ENCODE peak calls at places on chromosomes 2 and 18, in five cellular contexts. One of them, this sample, is unnamed. For H3K4me1, the result is how much of the 10 kb centered on the place peaks cover.

GRCh38 chr2:162072181-162072702 is 1.8 kb downstream of the DPP4 start:
- DNase-seq in endothelial cell of umbilical vein: peak
- DNase-seq in mammary epithelial cell: peak
- DNase-seq in SK-N-SH: no peak
- DNase-seq in IMR-90: peak
- DNase-seq in this sample: peak

GRCh38 chr2:69221960-69222751 is 164.9 kb downstream of the GFPT1 start:
- DNase-seq in endothelial cell of umbilical vein: no peak
- DNase-seq in mammary epithelial cell: no peak
- DNase-seq in SK-N-SH: no peak
- DNase-seq in IMR-90: peak
- DNase-seq in this sample: peak

GRCh38 chr2:129277611-129278010 is 701.9 kb upstream of the RAB6C start:
- DNase-seq in endothelial cell of umbilical vein: no peak
- DNase-seq in mammary epithelial cell: no peak
- DNase-seq in SK-N-SH: no peak
- DNase-seq in IMR-90: no peak
- DNase-seq in this sample: no peak

GRCh38 chr2:237234268-237234667 is 148.6 kb downstream of the COPS8 start:
- DNase-seq in endothelial cell of umbilical vein: no peak
- DNase-seq in mammary epithelial cell: no peak
- DNase-seq in SK-N-SH: no peak
- DNase-seq in IMR-90: no peak
- DNase-seq in this sample: no peak

GRCh38 chr2:234690569-234691225 is 193.8 kb upstream of the ARL4C start:
- DNase-seq in endothelial cell of umbilical vein: peak
- DNase-seq in mammary epithelial cell: peak
- DNase-seq in SK-N-SH: peak
- DNase-seq in IMR-90: peak
- DNase-seq in this sample: peak

GRCh38 chr2:49000692-49001091 is 153.6 kb downstream of the FSHR start:
- DNase-seq in endothelial cell of umbilical vein: no peak
- DNase-seq in mammary epithelial cell: no peak
- DNase-seq in SK-N-SH: no peak
- DNase-seq in IMR-90: no peak
- DNase-seq in this sample: no peak

GRCh38 chr2:88054300-88055048 is 1.1 kb downstream of the KRCC1 start:
- DNase-seq in endothelial cell of umbilical vein: no peak
- DNase-seq in mammary epithelial cell: no peak
- DNase-seq in SK-N-SH: no peak
- DNase-seq in IMR-90: no peak
- DNase-seq in this sample: peak

GRCh38 chr2:26720322-26721166 is 28.0 kb downstream of the KCNK3 start:
- DNase-seq in endothelial cell of umbilical vein: peak
- DNase-seq in mammary epithelial cell: peak
- DNase-seq in SK-N-SH: peak
- DNase-seq in IMR-90: peak
- DNase-seq in this sample: peak

GRCh38 chr2:157732596-157732995 is 103.9 kb upstream of the ACVR1C start:
- DNase-seq in endothelial cell of umbilical vein: no peak
- DNase-seq in mammary epithelial cell: no peak
- DNase-seq in SK-N-SH: no peak
- DNase-seq in IMR-90: peak
- DNase-seq in this sample: no peak

GRCh38 chr2:2647156-2647555 is 316.1 kb upstream of the MYT1L start:
- DNase-seq in endothelial cell of umbilical vein: no peak
- DNase-seq in mammary epithelial cell: peak
- DNase-seq in SK-N-SH: peak
- DNase-seq in IMR-90: peak
- DNase-seq in this sample: peak

GRCh38 chr2:191245869-191246531 is 796 bp downstream of the MYO1B start:
- DNase-seq in endothelial cell of umbilical vein: peak
- DNase-seq in mammary epithelial cell: peak
- DNase-seq in SK-N-SH: peak
- DNase-seq in IMR-90: peak
- DNase-seq in this sample: peak

GRCh38 chr2:141957827-141958440 is 172.9 kb downstream of the LRP1B start:
- DNase-seq in endothelial cell of umbilical vein: no peak
- DNase-seq in mammary epithelial cell: no peak
- DNase-seq in SK-N-SH: no peak
- DNase-seq in IMR-90: no peak
- DNase-seq in this sample: peak

GRCh38 chr2:171858397-171858958 is 35.6 kb downstream of the SLC25A12 start:
- DNase-seq in endothelial cell of umbilical vein: peak
- DNase-seq in mammary epithelial cell: no peak
- DNase-seq in SK-N-SH: no peak
- DNase-seq in IMR-90: no peak
- DNase-seq in this sample: no peak

GRCh38 chr18:50190236-50190635 is 4.7 kb downstream of the MYO5B start:
- DNase-seq in endothelial cell of umbilical vein: no peak
- DNase-seq in mammary epithelial cell: peak
- DNase-seq in SK-N-SH: no peak
- DNase-seq in IMR-90: no peak
- DNase-seq in this sample: peak

GRCh38 chr2:29281585-29281984 is 166.4 kb downstream of the CLIP4 start:
- DNase-seq in endothelial cell of umbilical vein: no peak
- DNase-seq in mammary epithelial cell: peak
- DNase-seq in SK-N-SH: peak
- DNase-seq in IMR-90: peak
- DNase-seq in this sample: peak

GRCh38 chr2:184734338-184734737 is 136.0 kb downstream of the ZNF804A start:
- DNase-seq in endothelial cell of umbilical vein: no peak
- DNase-seq in mammary epithelial cell: no peak
- DNase-seq in SK-N-SH: no peak
- DNase-seq in IMR-90: no peak
- DNase-seq in this sample: no peak

GRCh38 chr18:34529358-34530335 is 180.5 kb upstream of the DTNA start:
- DNase-seq in endothelial cell of umbilical vein: no peak
- DNase-seq in mammary epithelial cell: no peak
- DNase-seq in SK-N-SH: no peak
- DNase-seq in IMR-90: no peak
- DNase-seq in this sample: no peak

GRCh38 chr2:148201075-148202004 is 180.4 kb downstream of the MBD5 start:
- DNase-seq in endothelial cell of umbilical vein: peak
- DNase-seq in mammary epithelial cell: peak
- DNase-seq in SK-N-SH: peak
- DNase-seq in IMR-90: peak
- DNase-seq in this sample: no peak

GRCh38 chr2:39867268-39867667 is 88.2 kb upstream of the THUMPD2 start:
- DNase-seq in endothelial cell of umbilical vein: no peak
- DNase-seq in mammary epithelial cell: no peak
- DNase-seq in SK-N-SH: no peak
- DNase-seq in IMR-90: no peak
- DNase-seq in this sample: no peak

GRCh38 chr2:10019174-10019971 is 24.0 kb upstream of the KLF11 start:
- DNase-seq in endothelial cell of umbilical vein: no peak
- DNase-seq in mammary epithelial cell: peak
- DNase-seq in SK-N-SH: no peak
- DNase-seq in IMR-90: peak
- DNase-seq in this sample: no peak
- H3K4me2 ChIP-seq in endothelial cell of umbilical vein: no peak
- H3K4me2 ChIP-seq in mammary epithelial cell: peak
- H3K4me2 ChIP-seq in SK-N-SH: no peak
- H3K4me2 ChIP-seq in IMR-90: no peak
- H3K4me2 ChIP-seq in this sample: no peak

GRCh38 chr2:217980036-217980435 is 22.8 kb downstream of the TNS1 start:
- DNase-seq in endothelial cell of umbilical vein: no peak
- DNase-seq in mammary epithelial cell: no peak
- DNase-seq in SK-N-SH: no peak
- DNase-seq in IMR-90: no peak
- DNase-seq in this sample: no peak
- H3K4me1 ChIP-seq in endothelial cell of umbilical vein: under half
- H3K4me1 ChIP-seq in mammary epithelial cell: under half
- H3K4me1 ChIP-seq in SK-N-SH: under half
- H3K4me1 ChIP-seq in IMR-90: under half
- H3K4me1 ChIP-seq in this sample: under half

DNA sequence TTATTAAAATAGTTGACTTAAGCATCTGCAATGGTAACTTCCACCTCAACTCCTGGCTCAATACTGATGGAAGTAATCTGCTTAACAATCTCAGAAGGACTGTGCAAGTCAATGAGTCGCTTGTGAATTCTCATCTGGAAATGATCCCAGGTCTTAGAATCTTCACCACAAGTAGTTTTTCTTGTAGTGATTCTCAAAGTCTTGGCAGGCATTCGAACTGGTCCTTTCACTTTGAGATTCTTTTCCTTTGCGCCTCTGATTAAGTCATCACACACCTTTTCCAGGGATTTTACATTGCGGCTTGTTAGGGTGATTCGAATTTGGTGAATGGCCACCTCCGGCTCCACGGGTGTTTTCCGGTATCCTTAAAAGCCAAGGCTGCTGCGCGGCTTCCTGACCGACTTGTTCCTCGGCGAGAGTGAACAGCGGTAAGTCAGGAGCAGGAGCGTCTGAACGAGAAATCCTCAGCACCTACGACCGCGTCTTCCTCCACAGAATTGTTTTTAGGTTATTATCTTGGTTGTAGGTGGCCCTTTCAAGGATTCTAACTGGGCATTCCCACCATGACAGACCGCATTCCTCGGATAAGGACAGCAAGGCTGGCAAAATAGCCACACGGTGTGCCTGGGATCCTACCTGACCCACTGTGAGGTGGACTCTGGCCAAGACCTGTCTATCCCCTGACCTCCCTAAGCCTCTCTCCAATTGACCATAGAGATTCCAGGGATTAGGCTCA is 23.8 kb upstream of the SLC20A1 start:
- DNase-seq in endothelial cell of umbilical vein: no peak
- DNase-seq in mammary epithelial cell: peak
- DNase-seq in SK-N-SH: no peak
- DNase-seq in IMR-90: peak
- DNase-seq in this sample: peak
- H3K4me2 ChIP-seq in endothelial cell of umbilical vein: no peak
- H3K4me2 ChIP-seq in mammary epithelial cell: peak
- H3K4me2 ChIP-seq in SK-N-SH: peak
- H3K4me2 ChIP-seq in IMR-90: peak
- H3K4me2 ChIP-seq in this sample: peak

GRCh38 chr2:240956935-240957655 is 41.3 kb upstream of the SNED1 start:
- DNase-seq in endothelial cell of umbilical vein: no peak
- DNase-seq in mammary epithelial cell: no peak
- DNase-seq in SK-N-SH: peak
- DNase-seq in IMR-90: no peak
- DNase-seq in this sample: no peak
- H3K4me1 ChIP-seq in endothelial cell of umbilical vein: under half
- H3K4me1 ChIP-seq in mammary epithelial cell: under half
- H3K4me1 ChIP-seq in SK-N-SH: under half
- H3K4me1 ChIP-seq in IMR-90: under half
- H3K4me1 ChIP-seq in this sample: under half

GRCh38 chr2:86065512-86065911 is 40.2 kb downstream of the POLR1A start:
- DNase-seq in endothelial cell of umbilical vein: no peak
- DNase-seq in mammary epithelial cell: no peak
- DNase-seq in SK-N-SH: peak
- DNase-seq in IMR-90: no peak
- DNase-seq in this sample: peak

GRCh38 chr2:86064006-86064405 is 41.7 kb downstream of the POLR1A start:
- DNase-seq in endothelial cell of umbilical vein: no peak
- DNase-seq in mammary epithelial cell: peak
- DNase-seq in SK-N-SH: no peak
- DNase-seq in IMR-90: peak
- DNase-seq in this sample: peak

GRCh38 chr2:86066915-86067314 is 38.8 kb downstream of the POLR1A start:
- DNase-seq in endothelial cell of umbilical vein: no peak
- DNase-seq in mammary epithelial cell: no peak
- DNase-seq in SK-N-SH: no peak
- DNase-seq in IMR-90: no peak
- DNase-seq in this sample: no peak

GRCh38 chr2:86068098-86069047 is 37.3 kb downstream of the POLR1A start:
- DNase-seq in endothelial cell of umbilical vein: no peak
- DNase-seq in mammary epithelial cell: no peak
- DNase-seq in SK-N-SH: no peak
- DNase-seq in IMR-90: peak
- DNase-seq in this sample: peak

GRCh38 chr2:86066007-86066578 is 39.6 kb downstream of the POLR1A start:
- DNase-seq in endothelial cell of umbilical vein: no peak
- DNase-seq in mammary epithelial cell: no peak
- DNase-seq in SK-N-SH: peak
- DNase-seq in IMR-90: no peak
- DNase-seq in this sample: no peak
- H3K4me2 ChIP-seq in endothelial cell of umbilical vein: no peak
- H3K4me2 ChIP-seq in mammary epithelial cell: no peak
- H3K4me2 ChIP-seq in SK-N-SH: no peak
- H3K4me2 ChIP-seq in IMR-90: no peak
- H3K4me2 ChIP-seq in this sample: no peak

GRCh38 chr2:241314933-241315182 is 614 bp downstream of the HDLBP start:
- DNase-seq in endothelial cell of umbilical vein: no peak
- DNase-seq in mammary epithelial cell: no peak
- DNase-seq in SK-N-SH: no peak
- DNase-seq in IMR-90: no peak
- DNase-seq in this sample: no peak
- H3K4me1 ChIP-seq in endothelial cell of umbilical vein: under half
- H3K4me1 ChIP-seq in mammary epithelial cell: under half
- H3K4me1 ChIP-seq in SK-N-SH: under half
- H3K4me1 ChIP-seq in IMR-90: under half
- H3K4me1 ChIP-seq in this sample: half or more

GRCh38 chr2:213066445-213066746 is 85.0 kb downstream of the IKZF2 start:
- DNase-seq in endothelial cell of umbilical vein: no peak
- DNase-seq in mammary epithelial cell: no peak
- DNase-seq in SK-N-SH: no peak
- DNase-seq in IMR-90: no peak
- DNase-seq in this sample: no peak
- H3K4me2 ChIP-seq in endothelial cell of umbilical vein: no peak
- H3K4me2 ChIP-seq in mammary epithelial cell: peak
- H3K4me2 ChIP-seq in SK-N-SH: peak
- H3K4me2 ChIP-seq in IMR-90: peak
- H3K4me2 ChIP-seq in this sample: peak

DNA sequence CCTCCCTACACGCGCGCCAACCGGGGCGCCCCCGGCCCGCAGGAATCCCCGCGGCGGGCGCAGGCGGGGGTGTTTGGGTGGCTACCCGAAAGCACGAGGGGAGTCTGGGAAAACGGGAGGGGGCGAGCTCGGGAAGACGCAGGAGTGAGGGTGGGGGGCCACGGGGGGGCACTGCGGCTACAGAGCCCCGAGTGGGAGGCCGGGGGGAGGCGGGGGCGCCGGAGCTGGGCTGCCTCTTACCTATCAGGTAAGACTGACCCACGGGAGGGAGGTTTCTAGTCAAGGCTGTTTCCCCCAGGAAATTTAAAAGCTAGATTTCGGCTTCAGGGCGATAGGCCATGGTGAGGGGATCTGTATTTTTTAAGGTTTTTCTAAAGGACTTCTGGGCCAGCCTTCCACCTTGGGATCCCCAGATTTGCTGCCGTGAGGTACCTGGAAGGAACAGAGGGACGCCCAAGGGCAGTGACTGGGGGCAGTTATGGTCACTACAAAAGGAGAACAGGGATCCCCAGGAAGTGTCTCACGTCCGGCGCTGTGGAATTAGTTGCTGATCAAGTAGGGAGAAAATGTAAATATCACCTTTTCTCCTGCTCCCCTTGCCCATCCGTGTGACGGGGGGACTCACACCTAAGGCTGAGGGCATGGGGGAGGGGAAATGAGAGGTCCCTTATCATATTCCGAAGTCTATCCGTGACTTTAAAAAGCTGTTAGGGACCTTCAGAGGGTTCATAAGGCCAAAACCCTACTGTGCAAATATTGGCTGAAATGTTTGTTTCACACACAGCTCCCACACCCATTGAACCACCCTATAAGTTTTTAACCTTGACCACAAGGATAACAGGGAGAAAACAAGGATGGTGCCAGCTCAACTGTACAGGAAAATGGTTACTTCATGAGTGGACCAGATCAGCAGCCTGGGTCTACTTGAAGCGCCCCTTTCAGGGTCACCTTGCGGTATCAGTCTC is 638 bp upstream of the IRS1 start:
- DNase-seq in endothelial cell of umbilical vein: no peak
- DNase-seq in mammary epithelial cell: no peak
- DNase-seq in SK-N-SH: peak
- DNase-seq in IMR-90: peak
- DNase-seq in this sample: no peak
- H3K4me1 ChIP-seq in endothelial cell of umbilical vein: under half
- H3K4me1 ChIP-seq in mammary epithelial cell: under half
- H3K4me1 ChIP-seq in SK-N-SH: under half
- H3K4me1 ChIP-seq in IMR-90: under half
- H3K4me1 ChIP-seq in this sample: under half